ENCODE peak calls at places on chromosome 1, in five cellular contexts. B is neuronal stem cell, S is IMR-90, F is trophoblast cell, R is H1. N is an unnamed sample.

GRCh38 chr1:50417946-50418599 is 5.2 kb downstream of the DMRTA2 start:
- DNase-seq in R (no peak), F (no peak), S (no peak), B (no peak), N (no peak)

GRCh38 chr1:94743866-94744265 is 76.3 kb upstream of the SLC44A3 start:
- DNase-seq in B (no peak), S (peak; percentile 91), R (no peak), F (no peak), N (peak; percentile 61)

GRCh38 chr1:185864889-185865288 is 130.7 kb downstream of the HMCN1 start:
- DNase-seq in R (no peak), F (peak; percentile 31), S (peak; percentile 97), B (no peak), N (peak; percentile 49)

GRCh38 chr1:76426606-76427005 is 352.1 kb downstream of the ST6GALNAC3 start:
- DNase-seq in F (peak; percentile 61), S (peak; percentile 28), R (no peak), B (no peak), N (peak; percentile 11)

GRCh38 chr1:184615301-184615700 is 139.4 kb downstream of the EDEM3 start:
- DNase-seq in F (no peak), R (no peak), S (no peak), B (no peak), N (no peak)

GRCh38 chr1:39573736-39574624 is 2.6 kb downstream of the PABPC4 start:
- DNase-seq in B (no peak), R (no peak), F (peak; percentile 32), S (peak; percentile 67), N (peak; percentile 64)

GRCh38 chr1:66685670-66686069 is 66.6 kb upstream of the DYNLT5 start:
- DNase-seq in S (peak; percentile 38), B (no peak), R (no peak), F (peak; percentile 19), N (no peak)

GRCh38 chr1:192538407-192539311 is 36.9 kb upstream of the RGS1 start:
- DNase-seq in F (no peak), B (no peak), S (peak; percentile 78), R (no peak), N (peak; percentile 68)

GRCh38 chr1:24773618-24774017 is 28.4 kb downstream of the CLIC4 start:
- DNase-seq in B (no peak), R (no peak), S (no peak), F (no peak), N (no peak)

GRCh38 chr1:177306019-177306415 is 135.3 kb downstream of the BRINP2 start:
- DNase-seq in F (no peak), R (no peak), S (no peak), B (no peak), N (no peak)

GRCh38 chr1:55558515-55558914 is 343.4 kb upstream of the USP24 start:
- DNase-seq in R (no peak), F (no peak), S (no peak), B (no peak), N (no peak)
- H4K91ac ChIP-seq in R (no peak overlapping the region), F (no peak overlapping the region), S (no peak overlapping the region), B (no peak overlapping the region), N (peak overlapping the region; percentile 11)

GRCh38 chr1:244344001-244344400 is 107.7 kb downstream of the ADSS2 start:
- DNase-seq in R (no peak), F (no peak), B (no peak), S (no peak), N (no peak)
- H2AK5ac ChIP-seq in R (peak overlapping the region; percentile 11), F (no peak overlapping the region), B (no peak overlapping the region), S (peak overlapping the region; percentile 23), N (no peak overlapping the region)

DNA sequence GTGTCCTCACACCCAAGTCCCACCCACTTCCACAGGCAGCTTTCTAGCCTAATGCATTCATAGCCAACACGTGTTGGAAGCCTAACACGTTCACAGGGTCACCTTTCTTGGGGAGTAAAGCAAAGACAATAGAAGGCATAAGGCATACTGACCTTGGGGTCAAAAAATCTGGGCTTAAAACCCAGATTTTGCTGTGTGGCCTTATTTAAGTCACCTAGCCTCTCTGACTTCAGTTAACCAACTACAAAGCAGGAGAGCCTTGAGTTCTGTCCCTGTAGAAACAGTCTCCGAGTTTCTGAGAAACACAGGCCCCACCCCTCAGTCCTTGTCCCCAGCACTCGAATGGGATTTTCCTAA is 1.4 kb downstream of the TNNT2 start:
- DNase-seq in F (no peak), R (no peak), B (no peak), S (no peak), N (no peak)
- H4K91ac ChIP-seq in F (peak overlapping the region; percentile 67), R (peak overlapping the region; percentile 99), B (no peak overlapping the region), S (no peak overlapping the region), N (no peak overlapping the region)

GRCh38 chr1:161086457-161086856 is 2.9 kb downstream of the NECTIN4 start:
- DNase-seq in B (no peak), R (no peak), F (no peak), S (no peak), N (no peak)
- H2AK5ac ChIP-seq in B (peak overlapping the region; percentile 35), R (no peak overlapping the region), F (peak overlapping the region; percentile 61), S (no peak overlapping the region), N (no peak overlapping the region)

GRCh38 chr1:15835741-15836510 is 11.6 kb upstream of the SPEN start:
- DNase-seq in R (peak; percentile 91), B (peak; percentile 98), S (peak; percentile 99), F (peak; percentile 100), N (peak; percentile 99)
- H4K91ac ChIP-seq in R (peak overlapping the region; percentile 100), B (peak overlapping the region; percentile 98), S (peak overlapping the region; percentile 91), F (peak overlapping the region; percentile 98), N (peak overlapping the region; percentile 97)

DNA sequence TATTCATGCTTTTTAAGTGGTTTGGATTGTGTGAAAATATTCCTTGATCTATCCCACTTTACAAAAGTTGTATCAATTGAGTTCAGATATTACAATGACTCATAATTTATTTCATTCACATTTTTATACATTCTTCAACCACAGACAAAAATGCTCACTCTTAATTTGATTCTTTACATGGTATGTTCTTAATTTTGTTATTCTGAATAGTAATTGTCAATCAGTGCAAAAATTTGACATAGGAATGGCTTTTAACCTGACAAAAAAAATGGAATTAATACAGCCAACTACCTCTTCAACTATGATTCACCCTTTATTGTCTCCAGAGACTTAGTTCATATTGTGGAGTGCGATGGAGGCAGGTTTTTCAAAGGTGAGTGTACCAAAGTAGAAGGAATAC is 1002.4 kb upstream of the ADGRL4 start:
- DNase-seq in S (no peak), F (no peak), R (no peak), B (no peak), N (no peak)
- H2AK5ac ChIP-seq in S (no peak overlapping the region), F (no peak overlapping the region), R (no peak overlapping the region), B (no peak overlapping the region), N (no peak overlapping the region)

N was measured in mesenchymal stem cell.